ENCODE peak calls at places on chromosomes 13 and 19, in seven cellular contexts. R is H1; Z is breast epithelium; C is CD8-positive, alpha-beta T cell; N is IMR-90; O is lung; F is aorta. U is an unnamed sample. For H3K36me3, the result is how much of the 10 kb centered on the place peaks cover.

GRCh38 chr13:41411536-41411935 is 45.8 kb upstream of the RGCC start:
- DNase-seq in R (no peak), Z (no peak), C (peak), N (peak), O (no peak), F (no peak), U (no peak)

GRCh38 chr13:48942131-48942530 is 33.6 kb upstream of the FNDC3A start:
- DNase-seq in R (no peak), Z (no peak), C (no peak), N (peak), O (no peak), F (no peak), U (no peak)

GRCh38 chr13:36753176-36753575 is 65.8 kb upstream of the RFXAP start:
- DNase-seq in R (no peak), Z (no peak), C (no peak), N (no peak), O (no peak), F (no peak), U (no peak)

GRCh38 chr13:54162069-54162468 is 1133.5 kb downstream of the OLFM4 start:
- DNase-seq in R (no peak), Z (no peak), C (no peak), N (no peak), O (no peak), F (no peak), U (no peak)

GRCh38 chr19:48806818-48807589 is 3.8 kb downstream of the BCAT2 start:
- DNase-seq in R (no peak), Z (no peak), C (no peak), N (peak), O (no peak), F (no peak), U (no peak)

GRCh38 chr19:42267644-42268141 is 1.4 kb upstream of the CIC start:
- DNase-seq in R (no peak), Z (no peak), C (no peak), N (no peak), O (peak), F (no peak), U (no peak)

GRCh38 chr19:49442354-49442753 is 1.0 kb upstream of the SLC17A7 start:
- DNase-seq in R (no peak), Z (no peak), C (no peak), N (no peak), O (no peak), F (no peak), U (no peak)

GRCh38 chr13:31042501-31043165 is 110.2 kb downstream of the TEX26 start:
- DNase-seq in R (no peak), Z (no peak), C (no peak), N (no peak), O (no peak), F (no peak), U (no peak)

GRCh38 chr13:81686877-81687276 is 1346.0 kb upstream of the SPRY2 start:
- DNase-seq in R (no peak), Z (no peak), C (no peak), N (no peak), O (no peak), F (no peak), U (no peak)

GRCh38 chr13:27962128-27962841 is 6.8 kb downstream of the CDX2 start:
- DNase-seq in R (no peak), Z (no peak), C (no peak), N (no peak), O (no peak), F (no peak), U (no peak)

GRCh38 chr19:31148671-31149070 is 200.6 kb downstream of the TSHZ3 start:
- DNase-seq in R (no peak), Z (no peak), C (no peak), N (no peak), O (no peak), F (no peak), U (no peak)

GRCh38 chr13:50366488-50367174 is 351.4 kb downstream of the KCNRG start:
- DNase-seq in R (no peak), Z (no peak), C (no peak), N (no peak), O (no peak), F (no peak), U (no peak)

GRCh38 chr13:67859904-67860303 is 629.8 kb upstream of the PCDH9 start:
- DNase-seq in R (no peak), Z (no peak), C (no peak), N (no peak), O (no peak), F (no peak), U (no peak)

GRCh38 chr13:85665286-85665685 is 133.9 kb downstream of the SLITRK6 start:
- DNase-seq in R (no peak), Z (no peak), C (no peak), N (peak), O (no peak), F (no peak), U (no peak)

GRCh38 chr13:106083620-106084350 is 451.7 kb downstream of the EFNB2 start:
- DNase-seq in R (no peak), Z (no peak), C (no peak), N (peak), O (no peak), F (no peak), U (no peak)

GRCh38 chr13:45364876-45365557 is 24.0 kb upstream of the TPT1 start:
- DNase-seq in R (no peak), Z (no peak), C (no peak), N (no peak), O (no peak), F (no peak), U (no peak)

GRCh38 chr19:55112246-55112780 is 5.1 kb downstream of the PPP1R12C start:
- DNase-seq in R (no peak), Z (no peak), C (no peak), N (no peak), O (no peak), F (no peak), U (no peak)

GRCh38 chr13:44306401-44307192 is 67.0 kb upstream of the SERP2 start:
- DNase-seq in R (no peak), Z (no peak), C (no peak), N (peak), O (no peak), F (peak), U (no peak)

GRCh38 chr19:44435441-44435840 is 12.8 kb downstream of the ZNF229 start:
- DNase-seq in R (no peak), Z (no peak), C (no peak), N (no peak), O (no peak), F (no peak), U (no peak)

GRCh38 chr19:2132731-2133490 is 18.5 kb downstream of the AP3D1 start:
- DNase-seq in R (no peak), Z (no peak), C (no peak), N (no peak), O (no peak), F (no peak), U (no peak)

GRCh38 chr19:7862413-7862951 is 11.7 kb downstream of the PRR36 start:
- DNase-seq in R (peak), Z (peak), C (peak), N (peak), O (peak), F (no peak), U (no peak)

GRCh38 chr19:38482496-38482895 is 49.0 kb downstream of the RYR1 start:
- DNase-seq in R (no peak), Z (no peak), C (no peak), N (no peak), O (no peak), F (no peak), U (no peak)

GRCh38 chr19:1042689-1043511 is 3.0 kb downstream of the ABCA7 start:
- DNase-seq in R (no peak), Z (no peak), C (no peak), N (no peak), O (no peak), F (peak), U (no peak)
- H3K4me3 ChIP-seq in R (no peak), Z (no peak), C (no peak), N (no peak), O (no peak), F (no peak), U (no peak)

DNA sequence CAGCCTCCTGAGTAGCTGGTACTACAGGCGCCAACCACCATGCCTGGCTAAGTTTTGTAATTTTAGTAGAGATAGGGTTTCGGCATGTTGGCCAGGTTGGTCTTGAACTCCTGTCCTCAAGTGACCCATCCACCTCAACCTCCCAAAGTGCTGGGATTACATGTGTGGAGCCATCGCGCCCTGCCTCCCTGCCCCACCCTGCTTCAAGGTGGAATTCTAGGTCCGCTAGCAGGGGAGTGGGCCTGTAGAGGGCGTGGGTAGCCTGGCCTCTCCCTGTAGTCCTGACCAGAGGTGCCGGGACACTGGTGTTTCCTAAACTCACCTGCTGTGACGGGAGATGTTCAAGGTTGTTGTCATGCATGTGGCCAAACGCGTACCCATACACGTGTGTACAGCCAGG is 398 bp downstream of the SLC25A41 start:
- DNase-seq in R (no peak), Z (no peak), C (no peak), N (no peak), O (no peak), F (no peak), U (no peak)
- H3K36me3 ChIP-seq in R (under half), Z (under half), C (under half), N (under half), O (under half), F (under half), U (under half)

GRCh38 chr13:57878291-57878690 is 246.7 kb downstream of the PCDH17 start:
- DNase-seq in R (no peak), Z (no peak), C (no peak), N (no peak), O (no peak), F (no peak), U (no peak)

GRCh38 chr13:57874530-57874929 is 243.0 kb downstream of the PCDH17 start:
- DNase-seq in R (no peak), Z (no peak), C (no peak), N (no peak), O (no peak), F (no peak), U (no peak)

DNA sequence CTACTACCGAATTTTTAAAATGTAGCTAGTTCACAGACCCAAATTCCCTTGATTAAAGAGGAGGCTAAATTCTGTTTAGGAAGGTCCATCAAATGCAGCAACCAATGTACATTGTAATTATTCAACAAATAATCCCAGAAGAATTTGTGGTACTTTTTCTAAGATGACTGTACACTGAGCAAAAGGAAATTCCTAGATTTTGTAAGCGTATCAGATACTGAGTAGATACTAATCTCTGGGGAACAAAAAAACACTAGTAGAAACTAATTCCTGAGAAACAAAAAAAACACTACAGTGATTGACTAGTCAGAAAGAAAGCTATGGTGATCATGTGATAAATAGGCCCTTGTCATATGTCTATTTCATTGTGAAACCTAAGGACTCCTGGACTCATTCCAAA is 246.1 kb downstream of the PCDH17 start:
- DNase-seq in R (no peak), Z (no peak), C (no peak), N (no peak), O (no peak), F (no peak), U (no peak)
- H3K27ac ChIP-seq in R (no peak), Z (no peak), C (no peak), N (no peak), O (no peak), F (no peak), U (no peak)

DNA sequence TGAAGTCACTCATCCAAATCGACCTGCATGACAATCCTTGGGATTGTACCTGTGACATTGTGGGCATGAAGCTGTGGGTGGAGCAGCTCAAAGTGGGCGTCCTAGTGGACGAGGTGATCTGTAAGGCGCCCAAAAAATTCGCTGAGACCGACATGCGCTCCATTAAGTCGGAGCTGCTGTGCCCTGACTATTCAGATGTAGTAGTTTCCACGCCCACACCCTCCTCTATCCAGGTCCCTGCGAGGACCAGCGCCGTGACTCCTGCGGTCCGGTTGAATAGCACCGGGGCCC is 5.8 kb downstream of the SLITRK5 start:
- DNase-seq in R (no peak), Z (no peak), C (no peak), N (no peak), O (no peak), F (no peak), U (no peak)
- H3K4me3 ChIP-seq in R (peak), Z (no peak), C (no peak), N (no peak), O (no peak), F (no peak), U (peak)

GRCh38 chr19:19280561-19280960 is 7.5 kb upstream of the TM6SF2 start:
- DNase-seq in R (no peak), Z (no peak), C (no peak), N (peak), O (no peak), F (no peak), U (no peak)

GRCh38 chr19:19276851-19277250 is 3.8 kb upstream of the TM6SF2 start:
- DNase-seq in R (no peak), Z (no peak), C (no peak), N (no peak), O (no peak), F (no peak), U (no peak)

GRCh38 chr19:19279062-19279612 is 6.0 kb upstream of the TM6SF2 start:
- DNase-seq in R (no peak), Z (no peak), C (no peak), N (no peak), O (no peak), F (no peak), U (no peak)

GRCh38 chr19:19278315-19278714 is 5.2 kb upstream of the TM6SF2 start:
- DNase-seq in R (no peak), Z (no peak), C (no peak), N (no peak), O (no peak), F (no peak), U (no peak)

GRCh38 chr19:19279853-19280252 is 6.8 kb upstream of the TM6SF2 start:
- DNase-seq in R (no peak), Z (no peak), C (no peak), N (no peak), O (no peak), F (no peak), U (no peak)
- H3K36me3 ChIP-seq in R (under half), Z (under half), C (half or more), N (half or more), O (under half), F (under half), U (under half)

U was measured in iPS DF 6.9.